ENCODE peak calls at places on chromosomes 12 and 14, in nine cellular contexts. X is astrocyte of the spinal cord; A is aorta; F is tibial nerve; Y is CD8-positive, alpha-beta T cell; Z is CD8-positive, alpha-beta memory T cell; G is skeletal muscle cell; D is CD4-positive, alpha-beta memory T cell; R is Karpas-422. N is an unnamed sample.

GRCh38 chr12:88223519-88223918 is 81.4 kb downstream of the TMTC3 start:
- DNase-seq in X (no peak), A (no peak), F (no peak), Y (no peak), Z (no peak), G (no peak), D (no peak), R (no peak), N (no peak)

GRCh38 chr12:129830796-129831195 is 73.0 kb downstream of the TMEM132D start:
- DNase-seq in X (no peak), A (no peak), F (no peak), Y (no peak), Z (no peak), G (no peak), D (no peak), R (no peak), N (no peak)

GRCh38 chr14:51933191-51933590 is 56.2 kb upstream of the RTRAF start:
- DNase-seq in X (no peak), A (no peak), F (no peak), Y (no peak), Z (no peak), G (no peak), D (no peak), R (no peak), N (no peak)

GRCh38 chr12:25328082-25328712 is 77.5 kb upstream of the KRAS start:
- DNase-seq in X (peak), A (no peak), F (no peak), Y (no peak), Z (no peak), G (peak), D (no peak), R (peak), N (no peak)

GRCh38 chr12:22083167-22083566 is 37.1 kb downstream of the CMAS start:
- DNase-seq in X (peak), A (no peak), F (peak), Y (peak), Z (no peak), G (no peak), D (peak), R (peak), N (no peak)

GRCh38 chr14:74569387-74569786 is 42.6 kb downstream of the LTBP2 start:
- DNase-seq in X (no peak), A (peak), F (no peak), Y (no peak), Z (no peak), G (no peak), D (no peak), R (no peak), N (no peak)

GRCh38 chr12:106358410-106359241 is 1.1 kb downstream of the POLR3B start:
- DNase-seq in X (no peak), A (no peak), F (no peak), Y (no peak), Z (no peak), G (peak), D (no peak), R (no peak), N (no peak)

GRCh38 chr14:94548999-94549985 is 11.9 kb upstream of the SERPINA4 start:
- DNase-seq in X (peak), A (no peak), F (peak), Y (peak), Z (peak), G (no peak), D (peak), R (peak), N (peak)

GRCh38 chr12:46371718-46372130 is 849 bp downstream of the SLC38A2 start:
- DNase-seq in X (peak), A (peak), F (peak), Y (peak), Z (peak), G (no peak), D (no peak), R (peak), N (peak)

GRCh38 chr12:11794751-11795150 is 145.3 kb downstream of the ETV6 start:
- DNase-seq in X (no peak), A (no peak), F (no peak), Y (no peak), Z (no peak), G (no peak), D (no peak), R (no peak), N (no peak)

GRCh38 chr14:95774265-95775160 is 60.6 kb upstream of the TCL1A start:
- DNase-seq in X (peak), A (no peak), F (peak), Y (peak), Z (peak), G (no peak), D (peak), R (peak), N (peak)

GRCh38 chr14:100032749-100033148 is 32.5 kb upstream of the EVL start:
- DNase-seq in X (no peak), A (no peak), F (no peak), Y (no peak), Z (no peak), G (no peak), D (no peak), R (no peak), N (no peak)

GRCh38 chr12:71865166-71865713 is 25.7 kb downstream of the TBC1D15 start:
- DNase-seq in X (peak), A (no peak), F (no peak), Y (no peak), Z (no peak), G (peak), D (no peak), R (peak), N (no peak)

GRCh38 chr14:94919896-94920295 is 150.0 kb upstream of the GSC start:
- DNase-seq in X (no peak), A (no peak), F (no peak), Y (no peak), Z (no peak), G (no peak), D (no peak), R (no peak), N (no peak)

GRCh38 chr14:92690171-92691011 is 58.0 kb downstream of the LGMN start:
- DNase-seq in X (peak), A (peak), F (peak), Y (no peak), Z (no peak), G (peak), D (no peak), R (peak), N (no peak)

GRCh38 chr12:78406776-78407335 is 457.7 kb upstream of the SYT1 start:
- DNase-seq in X (peak), A (no peak), F (no peak), Y (no peak), Z (no peak), G (no peak), D (no peak), R (no peak), N (no peak)

GRCh38 chr12:71840226-71840847 is 778 bp downstream of the TBC1D15 start:
- DNase-seq in X (peak), A (no peak), F (peak), Y (no peak), Z (no peak), G (peak), D (peak), R (no peak), N (no peak)

GRCh38 chr12:125340791-125341190 is 275.6 kb downstream of the AACS start:
- DNase-seq in X (peak), A (no peak), F (no peak), Y (no peak), Z (no peak), G (peak), D (no peak), R (no peak), N (no peak)

GRCh38 chr14:47857646-47858045 is 182.2 kb upstream of the MDGA2 start:
- DNase-seq in X (no peak), A (no peak), F (no peak), Y (no peak), Z (no peak), G (no peak), D (no peak), R (no peak), N (no peak)

GRCh38 chr14:70803321-70804110 is 5.8 kb downstream of the MAP3K9 start:
- DNase-seq in X (no peak), A (no peak), F (no peak), Y (no peak), Z (no peak), G (no peak), D (no peak), R (peak), N (no peak)

GRCh38 chr12:47307680-47308399 is 228.1 kb upstream of the AMIGO2 start:
- DNase-seq in X (peak), A (no peak), F (no peak), Y (peak), Z (no peak), G (peak), D (peak), R (peak), N (peak)

GRCh38 chr14:104515059-104515810 is 64.3 kb upstream of the C14orf180 start:
- DNase-seq in X (no peak), A (no peak), F (no peak), Y (no peak), Z (no peak), G (no peak), D (no peak), R (no peak), N (no peak)

GRCh38 chr14:59566725-59567124 is 9.9 kb downstream of the CCDC175 start:
- DNase-seq in X (no peak), A (no peak), F (no peak), Y (no peak), Z (no peak), G (no peak), D (no peak), R (no peak), N (no peak)

GRCh38 chr14:50998612-50999011 is 54.3 kb upstream of the PYGL start:
- DNase-seq in X (no peak), A (no peak), F (no peak), Y (no peak), Z (no peak), G (no peak), D (no peak), R (no peak), N (no peak)

GRCh38 chr12:89476232-89476631 is 48.4 kb downstream of the GALNT4 start:
- DNase-seq in X (no peak), A (no peak), F (no peak), Y (no peak), Z (no peak), G (no peak), D (no peak), R (no peak), N (no peak)

GRCh38 chr12:86727151-86727550 is 471.0 kb upstream of the MGAT4C start:
- DNase-seq in X (peak), A (no peak), F (no peak), Y (no peak), Z (no peak), G (peak), D (no peak), R (no peak), N (no peak)

GRCh38 chr14:61475316-61475715 is 153.9 kb downstream of the PRKCH start:
- DNase-seq in X (peak), A (no peak), F (no peak), Y (no peak), Z (no peak), G (peak), D (peak), R (peak), N (peak)

GRCh38 chr14:105860615-105861580 is 334.5 kb downstream of the TMEM121 start:
- DNase-seq in X (no peak), A (peak), F (no peak), Y (peak), Z (no peak), G (no peak), D (no peak), R (peak), N (no peak)

GRCh38 chr14:104651876-104652260 is 37.5 kb upstream of the INF2 start:
- DNase-seq in X (no peak), A (no peak), F (no peak), Y (no peak), Z (no peak), G (no peak), D (no peak), R (no peak), N (no peak)

GRCh38 chr12:98532687-98533304 is 17.4 kb downstream of the TMPO start:
- DNase-seq in X (peak), A (no peak), F (no peak), Y (peak), Z (no peak), G (no peak), D (peak), R (peak), N (peak)

GRCh38 chr12:108816652-108817335 is 40.6 kb downstream of the SSH1 start:
- DNase-seq in X (no peak), A (peak), F (no peak), Y (no peak), Z (no peak), G (no peak), D (no peak), R (no peak), N (no peak)

GRCh38 chr12:240566-240965 is 22.1 kb downstream of the SLC6A13 start:
- DNase-seq in X (no peak), A (no peak), F (no peak), Y (no peak), Z (no peak), G (no peak), D (no peak), R (no peak), N (no peak)
- H3K4me3 ChIP-seq in X (no peak), A (no peak), F (no peak), Y (no peak), Z (no peak), G (no peak), D (no peak), R (no peak), N (no peak)

GRCh38 chr12:48388430-48388829 is 37.7 kb upstream of the ZNF641 start:
- DNase-seq in X (peak), A (no peak), F (no peak), Y (no peak), Z (no peak), G (no peak), D (no peak), R (no peak), N (no peak)
- H3K4me3 ChIP-seq in X (no peak), A (no peak), F (no peak), Y (no peak), Z (no peak), G (no peak), D (no peak), R (no peak), N (no peak)

GRCh38 chr12:130839770-130840355 is 813 bp upstream of the STX2 start:
- DNase-seq in X (no peak), A (no peak), F (no peak), Y (no peak), Z (no peak), G (no peak), D (no peak), R (no peak), N (no peak)
- H3K4me3 ChIP-seq in X (peak), A (no peak), F (peak), Y (peak), Z (peak), G (peak), D (no peak), R (peak), N (peak)

DNA sequence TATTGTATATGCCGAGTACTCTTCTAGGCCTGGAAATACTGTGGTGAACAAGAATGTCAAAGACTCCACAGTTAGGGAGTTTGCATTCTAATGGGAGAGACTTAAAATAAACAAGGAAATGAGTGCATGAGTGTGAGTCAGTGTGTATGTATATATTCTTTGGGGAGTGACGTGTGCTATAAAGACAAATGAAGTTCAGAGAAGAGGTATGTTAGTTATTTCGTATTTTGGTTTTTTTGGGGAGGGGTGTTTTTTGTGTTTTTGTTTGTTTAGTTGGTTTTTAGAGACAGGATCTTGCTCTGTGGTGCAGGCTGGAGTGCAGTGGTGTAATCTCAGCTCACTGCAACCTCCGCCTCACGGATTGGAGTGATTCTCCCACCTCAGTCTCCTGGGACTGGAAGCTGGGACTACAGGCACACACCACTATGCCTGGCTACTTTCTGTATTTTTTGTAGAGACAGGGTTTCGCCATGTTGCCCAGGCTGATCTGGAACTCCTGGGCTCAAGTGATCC is 74.3 kb downstream of the SRGAP1 start:
- DNase-seq in X (peak), A (no peak), F (no peak), Y (no peak), Z (no peak), G (peak), D (no peak), R (no peak), N (no peak)
- H3K4me3 ChIP-seq in X (no peak), A (no peak), F (no peak), Y (no peak), Z (no peak), G (no peak), D (no peak), R (no peak), N (no peak)

GRCh38 chr14:89348726-89349125 is 68.3 kb downstream of the FOXN3 start:
- DNase-seq in X (no peak), A (no peak), F (no peak), Y (no peak), Z (no peak), G (no peak), D (no peak), R (no peak), N (no peak)

GRCh38 chr14:89349196-89350008 is 67.6 kb downstream of the FOXN3 start:
- DNase-seq in X (peak), A (no peak), F (no peak), Y (peak), Z (no peak), G (peak), D (no peak), R (no peak), N (peak)

GRCh38 chr14:89352976-89353817 is 63.8 kb downstream of the FOXN3 start:
- DNase-seq in X (no peak), A (no peak), F (no peak), Y (no peak), Z (no peak), G (no peak), D (no peak), R (no peak), N (no peak)

GRCh38 chr14:89351364-89351957 is 65.6 kb downstream of the FOXN3 start:
- DNase-seq in X (peak), A (no peak), F (no peak), Y (no peak), Z (no peak), G (no peak), D (peak), R (peak), N (peak)

GRCh38 chr14:89351958-89352404 is 65.1 kb downstream of the FOXN3 start:
- DNase-seq in X (no peak), A (no peak), F (no peak), Y (no peak), Z (no peak), G (no peak), D (no peak), R (no peak), N (no peak)
- H3K4me3 ChIP-seq in X (no peak), A (no peak), F (no peak), Y (no peak), Z (peak), G (no peak), D (no peak), R (no peak), N (peak)

GRCh38 chr12:94203796-94204195 is 55.4 kb downstream of the PLXNC1 start:
- DNase-seq in X (no peak), A (no peak), F (no peak), Y (no peak), Z (no peak), G (no peak), D (no peak), R (no peak), N (no peak)

GRCh38 chr12:94203181-94203546 is 54.8 kb downstream of the PLXNC1 start:
- DNase-seq in X (no peak), A (no peak), F (no peak), Y (no peak), Z (no peak), G (no peak), D (no peak), R (no peak), N (no peak)

GRCh38 chr12:94204647-94205247 is 56.4 kb downstream of the PLXNC1 start:
- DNase-seq in X (no peak), A (no peak), F (no peak), Y (no peak), Z (no peak), G (no peak), D (no peak), R (peak), N (no peak)

GRCh38 chr12:94200695-94201094 is 52.3 kb downstream of the PLXNC1 start:
- DNase-seq in X (no peak), A (no peak), F (no peak), Y (no peak), Z (no peak), G (no peak), D (no peak), R (no peak), N (no peak)

DNA sequence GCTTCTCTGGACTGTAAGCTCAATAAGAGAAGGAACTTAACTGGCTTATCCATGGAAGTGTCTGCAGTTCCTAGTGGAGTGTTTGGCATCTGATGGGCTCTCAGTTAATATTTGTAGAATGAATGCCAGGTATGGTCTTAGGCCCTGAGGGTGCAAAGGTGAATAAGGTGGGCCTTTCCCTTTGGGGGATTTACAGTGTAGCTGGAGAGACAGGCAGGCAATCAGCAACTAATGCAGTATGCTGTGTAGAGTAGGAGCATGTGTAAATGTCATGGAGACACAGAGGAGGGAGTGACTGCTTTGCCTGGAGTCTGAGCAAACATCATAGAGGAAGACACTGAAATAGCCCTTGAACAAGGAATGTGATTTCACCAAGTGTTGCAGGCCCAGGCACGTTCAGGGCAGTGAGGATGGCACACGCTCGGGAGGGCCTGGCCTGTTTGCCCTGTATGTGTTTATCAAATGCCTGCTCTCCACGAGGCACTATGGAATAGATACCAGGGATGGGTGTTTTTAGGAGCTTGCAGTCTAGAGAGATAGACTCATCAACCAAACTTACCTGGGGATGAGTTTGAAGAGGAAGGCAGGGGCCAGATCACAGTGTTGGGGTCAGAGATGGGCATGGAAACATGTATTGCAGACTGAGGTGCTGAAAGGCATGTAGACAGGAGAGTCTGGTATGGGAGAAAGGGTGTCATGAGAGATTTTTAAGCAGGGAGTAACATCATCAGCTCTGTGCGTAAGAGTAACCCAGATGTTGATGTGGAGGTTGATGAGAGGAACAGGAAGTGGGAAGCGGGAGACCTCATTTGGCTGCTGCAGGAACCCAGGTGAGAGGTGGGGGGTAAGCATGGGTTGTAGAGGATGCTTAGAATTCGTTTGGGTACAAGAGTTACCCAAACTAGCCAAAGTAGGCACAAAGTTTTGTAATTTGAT is 54.1 kb downstream of the PLXNC1 start:
- DNase-seq in X (no peak), A (no peak), F (no peak), Y (no peak), Z (no peak), G (no peak), D (peak), R (no peak), N (no peak)
- H3K4me3 ChIP-seq in X (no peak), A (no peak), F (no peak), Y (no peak), Z (no peak), G (no peak), D (no peak), R (no peak), N (no peak)

DNA sequence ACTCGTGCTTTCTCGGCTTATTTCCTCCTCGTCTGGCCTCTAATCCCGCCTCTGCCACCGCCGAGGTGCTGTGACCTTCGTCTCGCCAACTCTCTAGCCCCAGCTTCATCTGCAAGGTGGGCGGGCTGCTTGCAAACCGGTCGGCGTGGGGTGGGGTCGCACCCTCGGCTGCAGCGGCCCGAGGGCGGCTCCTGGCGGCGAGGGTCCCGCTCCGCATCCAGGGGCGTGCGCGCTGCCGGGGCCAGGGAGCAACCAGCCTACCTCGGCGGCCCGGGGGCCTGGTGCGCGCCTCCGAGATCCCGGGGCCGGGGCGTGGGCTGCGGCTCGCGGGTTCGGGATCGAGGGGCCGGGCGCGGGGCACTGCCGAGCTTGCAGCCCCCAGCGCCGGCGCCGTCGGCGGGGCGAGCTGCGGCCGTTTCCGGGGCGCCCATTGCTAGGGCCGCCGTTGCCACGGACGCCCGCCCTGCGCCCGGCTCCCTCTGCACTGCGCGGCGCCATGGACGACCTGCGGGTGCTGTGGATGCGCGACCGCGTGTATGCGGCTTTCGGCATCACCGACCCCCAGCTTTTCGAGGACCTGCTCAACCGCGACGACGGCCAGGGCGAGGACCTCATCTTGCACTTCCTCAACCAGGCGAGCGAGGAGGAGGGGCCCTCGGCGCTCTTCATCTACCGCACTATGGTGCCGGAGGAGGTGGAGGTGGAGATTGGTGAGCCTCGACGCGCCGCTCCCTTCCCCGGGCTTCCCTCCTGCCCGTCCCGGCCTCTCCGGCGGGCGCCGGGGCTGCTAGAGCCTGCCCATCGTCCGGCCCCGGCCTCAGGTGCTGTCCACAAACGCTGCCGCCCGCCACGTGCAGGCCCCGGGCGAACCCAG is at the start of gene DNAH10:
- DNase-seq in X (no peak), A (no peak), F (no peak), Y (peak), Z (no peak), G (no peak), D (peak), R (peak), N (peak)
- H3K4me3 ChIP-seq in X (peak), A (peak), F (peak), Y (peak), Z (no peak), G (peak), D (no peak), R (peak), N (peak)